ENCODE peak calls at places on chromosomes 13 and 19, in nine cellular contexts. S, P, M, W, Y, U, E, G and J are unnamed samples.

GRCh38 chr13:111503905-111504695 is 183.7 kb downstream of the TEX29 start:
- DNase-seq in S (no peak), P (no peak), M (no peak), W (peak; percentile 39), Y (peak; percentile 69), U (no peak), E (no peak), G (no peak), J (no peak)

GRCh38 chr19:33462112-33462726 is 59.4 kb downstream of the PEPD start:
- DNase-seq in S (peak; percentile 21), P (no peak), M (no peak), W (no peak), Y (no peak), U (no peak), E (no peak), G (no peak), J (no peak)

GRCh38 chr13:25067054-25067453 is 28.9 kb upstream of the PABPC3 start:
- DNase-seq in S (no peak), P (no peak), M (no peak), W (peak; percentile 20), Y (no peak), U (no peak), E (no peak), G (no peak), J (no peak)

GRCh38 chr19:1266818-1267440 is 2.2 kb upstream of the CIRBP start:
- DNase-seq in S (peak; percentile 92), P (peak; percentile 68), M (peak; percentile 84), W (peak; percentile 96), Y (no peak), U (no peak), E (no peak), G (peak; percentile 76), J (peak; percentile 82)

GRCh38 chr19:38263696-38264485 is 482 bp upstream of the SPINT2 start:
- DNase-seq in S (peak; percentile 87), P (peak; percentile 86), M (peak; percentile 73), W (no peak), Y (no peak), U (no peak), E (no peak), G (no peak), J (peak; percentile 86)

GRCh38 chr13:29573190-29573589 is 22.3 kb downstream of the SLC7A1 start:
- DNase-seq in S (no peak), P (no peak), M (no peak), W (no peak), Y (peak; percentile 57), U (no peak), E (no peak), G (peak; percentile 46), J (peak; percentile 68)

GRCh38 chr19:33370783-33371182 is 2.7 kb upstream of the CEBPG start:
- DNase-seq in S (no peak), P (no peak), M (no peak), W (no peak), Y (no peak), U (no peak), E (no peak), G (no peak), J (no peak)

GRCh38 chr19:45876161-45876410 is 9.9 kb downstream of the IRF2BP1 start:
- DNase-seq in S (no peak), P (no peak), M (no peak), W (no peak), Y (no peak), U (no peak), E (no peak), G (no peak), J (no peak)

GRCh38 chr13:29683041-29683440 is 87.6 kb upstream of the SLC7A1 start:
- DNase-seq in S (no peak), P (no peak), M (no peak), W (no peak), Y (no peak), U (no peak), E (no peak), G (no peak), J (no peak)